ENCODE peak calls at places on chromosomes 1 and 21, in seven cellular contexts. P, C, G, Q, J, Y and V are unnamed samples.

GRCh38 chr21:28336299-28336698 is 656.4 kb downstream of the LTN1 start:
- DNase-seq in Q (peak; percentile 57), Y (no peak), C (peak; percentile 73), G (peak; percentile 48), J (no peak), P (peak; percentile 76), V (no peak)

GRCh38 chr1:167500283-167500860 is 18.0 kb downstream of the CD247 start:
- DNase-seq in P (no peak), C (no peak), Q (no peak), J (no peak), G (peak; percentile 59), Y (no peak), V (no peak)

GRCh38 chr1:77438239-77438913 is 156.6 kb downstream of the AK5 start:
- DNase-seq in P (no peak), Q (no peak), C (peak; percentile 79), J (no peak), Y (no peak), G (peak; percentile 11), V (no peak)

GRCh38 chr1:150234647-150235435 is 1.1 kb downstream of the ANP32E start:
- DNase-seq in J (peak; percentile 94), G (peak; percentile 95), P (peak; percentile 69), Y (peak; percentile 43), Q (peak; percentile 87), C (peak; percentile 62), V (peak; percentile 91)

GRCh38 chr1:155196893-155197638 is 10.6 kb downstream of the THBS3 start:
- DNase-seq in P (no peak), G (no peak), J (peak; percentile 64), C (no peak), Q (no peak), Y (no peak), V (no peak)

GRCh38 chr1:216095400-216095799 is 327.8 kb downstream of the USH2A start:
- DNase-seq in P (no peak), J (no peak), C (no peak), Q (peak; percentile 90), G (no peak), Y (no peak), V (no peak)

GRCh38 chr1:156012051-156012817 is 8.5 kb downstream of the SSR2 start:
- DNase-seq in P (no peak), G (peak; percentile 82), Y (no peak), J (no peak), C (no peak), Q (no peak), V (no peak)

GRCh38 chr1:200351826-200352549 is 57.8 kb downstream of the ZNF281 start:
- DNase-seq in J (no peak), P (no peak), Q (peak; percentile 13), G (peak; percentile 83), Y (no peak), C (peak; percentile 99), V (peak; percentile 51)

GRCh38 chr21:31623664-31624063 is 35.8 kb upstream of the SOD1 start:
- DNase-seq in J (no peak), Y (no peak), P (peak; percentile 26), G (no peak), Q (no peak), C (no peak), V (no peak)

GRCh38 chr1:84606977-84607376 is 32.7 kb upstream of the CTBS start:
- DNase-seq in C (no peak), P (no peak), Y (no peak), J (no peak), Q (no peak), G (no peak), V (no peak)

GRCh38 chr1:22038036-22038435 is 14.5 kb upstream of the CDC42 start:
- DNase-seq in Q (no peak), Y (no peak), J (no peak), P (no peak), C (peak; percentile 43), G (no peak), V (no peak)

GRCh38 chr1:73800376-73800775 is 397.6 kb downstream of the LRRIQ3 start:
- DNase-seq in J (no peak), C (peak; percentile 71), Q (no peak), P (peak; percentile 92), G (no peak), Y (no peak), V (no peak)

GRCh38 chr1:65059930-65060538 is 88.0 kb upstream of the AK4 start:
- DNase-seq in C (peak; percentile 27), Q (no peak), G (peak; percentile 55), J (no peak), P (peak; percentile 67), Y (peak; percentile 31), V (no peak)

GRCh38 chr1:227124461-227124860 is 184.4 kb downstream of the COQ8A start:
- DNase-seq in P (no peak), J (no peak), G (no peak), C (peak; percentile 18), Q (no peak), Y (no peak), V (no peak)

GRCh38 chr1:170714163-170714562 is 50.2 kb downstream of the PRRX1 start:
- DNase-seq in P (no peak), Q (no peak), J (no peak), Y (no peak), C (no peak), G (no peak), V (no peak)

GRCh38 chr1:57549280-57549679 is 125.4 kb upstream of the DAB1 start:
- DNase-seq in Q (no peak), G (no peak), C (no peak), P (no peak), Y (no peak), J (no peak), V (no peak)

GRCh38 chr1:93988634-93989350 is 79.6 kb upstream of the GCLM start:
- DNase-seq in Y (no peak), P (peak; percentile 75), Q (no peak), C (peak; percentile 98), J (no peak), G (peak; percentile 21), V (no peak)

GRCh38 chr1:61087574-61087973 is 5.2 kb downstream of the NFIA start:
- DNase-seq in C (no peak), P (no peak), J (no peak), G (no peak), Y (no peak), Q (no peak), V (no peak)

GRCh38 chr1:40232444-40232843 is 15.3 kb upstream of the TMCO2 start:
- DNase-seq in J (no peak), C (no peak), Y (no peak), G (peak; percentile 97), P (no peak), Q (no peak), V (peak; percentile 20)

GRCh38 chr1:10860218-10860617 is 63.8 kb upstream of the CASZ1 start:
- DNase-seq in Y (no peak), C (no peak), J (no peak), G (no peak), P (no peak), Q (no peak), V (no peak)

GRCh38 chr1:208524920-208525319 is 280.7 kb upstream of the PLXNA2 start:
- DNase-seq in Q (peak; percentile 13), G (no peak), P (no peak), Y (no peak), J (no peak), C (no peak), V (no peak)

GRCh38 chr1:195608883-195609282 is 999.4 kb downstream of the KCNT2 start:
- DNase-seq in Y (no peak), C (no peak), P (peak; percentile 22), J (no peak), G (no peak), Q (no peak), V (no peak)

GRCh38 chr1:197919523-197920301 is 2.5 kb downstream of the LHX9 start:
- DNase-seq in G (no peak), C (no peak), J (no peak), Q (peak; percentile 77), Y (no peak), P (no peak), V (no peak)

GRCh38 chr1:42931108-42931539 is 27.5 kb downstream of the SLC2A1 start:
- DNase-seq in C (peak; percentile 41), Q (peak; percentile 86), Y (no peak), P (peak; percentile 46), J (peak; percentile 80), G (peak; percentile 24), V (peak; percentile 74)

GRCh38 chr1:225855503-225856285 is 26.5 kb downstream of the TMEM63A start:
- DNase-seq in P (no peak), Q (no peak), Y (no peak), C (no peak), J (no peak), G (peak; percentile 94), V (no peak)
- H3K27ac ChIP-seq in P (no peak overlapping the region), Q (no peak overlapping the region), Y (no peak overlapping the region), C (no peak overlapping the region), J (peak overlapping the region; percentile 9), G (peak overlapping the region; percentile 88), V (no peak overlapping the region)

GRCh38 chr1:3884966-3885365 is 15.1 kb downstream of the C1orf174 start:
- DNase-seq in G (no peak), Y (no peak), J (peak; percentile 15), Q (no peak), C (no peak), P (no peak), V (no peak)
- H3K4me3 ChIP-seq in G (no peak overlapping the region), Y (no peak overlapping the region), J (no peak overlapping the region), Q (no peak overlapping the region), C (no peak overlapping the region), P (no peak overlapping the region), V (no peak overlapping the region)

GRCh38 chr21:42056468-42056867 is 14.6 kb upstream of the UMODL1 start:
- DNase-seq in G (no peak), P (peak; percentile 58), C (peak; percentile 17), Q (no peak), Y (no peak), J (peak; percentile 49), V (no peak)

GRCh38 chr21:42058631-42059111 is 12.4 kb upstream of the UMODL1 start:
- DNase-seq in C (no peak), P (no peak), J (peak; percentile 52), G (no peak), Q (no peak), Y (no peak), V (no peak)

GRCh38 chr21:42055425-42055824 is 15.7 kb upstream of the UMODL1 start:
- DNase-seq in Y (no peak), G (no peak), J (peak; percentile 24), P (no peak), Q (no peak), C (no peak), V (no peak)

GRCh38 chr21:42057861-42058437 is 13.2 kb upstream of the UMODL1 start:
- DNase-seq in J (peak; percentile 31), C (peak; percentile 44), Y (no peak), G (no peak), P (no peak), Q (no peak), V (no peak)

GRCh38 chr21:42056996-42057689 is 14.0 kb upstream of the UMODL1 start:
- DNase-seq in Y (no peak), J (peak; percentile 66), Q (no peak), C (peak; percentile 99), P (peak; percentile 95), G (no peak), V (no peak)
- H3K9ac ChIP-seq in Y (no peak overlapping the region), J (no peak overlapping the region), Q (no peak overlapping the region), C (no peak overlapping the region), P (peak overlapping the region; percentile 45), G (no peak overlapping the region), V (no peak overlapping the region)

DNA sequence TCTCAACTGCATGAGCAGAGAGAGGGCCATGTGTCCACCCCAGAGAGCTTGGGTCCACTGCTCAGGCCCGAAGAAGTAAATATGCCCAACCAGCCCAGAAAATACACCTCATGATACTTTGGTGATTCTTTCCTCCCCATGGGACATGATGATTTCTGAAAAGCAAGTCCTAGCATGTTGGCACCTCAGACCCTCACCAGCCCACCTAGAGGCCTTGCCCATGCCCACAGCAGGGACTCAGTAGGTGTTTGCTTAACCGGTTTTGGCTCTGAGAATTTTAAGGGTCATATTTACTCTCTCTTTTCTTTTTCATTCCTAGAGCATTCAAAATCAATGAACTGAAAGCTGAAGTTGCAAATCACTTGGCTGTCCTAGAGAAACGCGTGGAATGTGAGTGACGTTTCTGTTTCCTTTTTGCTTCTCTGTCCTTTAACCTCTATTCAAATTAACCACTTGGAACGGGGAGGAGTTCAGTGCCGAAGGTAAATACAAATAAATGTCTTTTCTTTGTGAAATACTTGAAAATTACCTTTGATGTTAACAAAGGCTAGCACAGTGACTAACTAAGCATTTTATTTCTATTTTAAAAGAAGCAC is 79.7 kb downstream of the PDE9A start:
- DNase-seq in C (peak; percentile 18), J (no peak), Y (no peak), P (no peak), Q (no peak), G (no peak), V (no peak)
- H3K27ac ChIP-seq in C (no peak overlapping the region), J (peak overlapping the region; percentile 86), Y (no peak overlapping the region), P (no peak overlapping the region), Q (peak overlapping the region; percentile 20), G (no peak overlapping the region), V (no peak overlapping the region)